ENCODE peak calls at places on chromosomes 12 and 14, in four cellular contexts. I, L, B and X are unnamed samples.
A peak's percentile ranks its signal among the peaks of the same experiment; 100 is the strongest.

GRCh38 chr12:125340791-125341190 is 275.6 kb downstream of the AACS start:
- DNase-seq in B (no peak), I (peak; percentile 50), L (no peak), X (no peak)

GRCh38 chr12:112916270-112916669 is 9.5 kb downstream of the OAS1 start:
- DNase-seq in I (no peak), B (no peak), L (no peak), X (no peak)

GRCh38 chr12:51702582-51702981 is 111.5 kb downstream of the SCN8A start:
- DNase-seq in I (no peak), B (no peak), L (no peak), X (no peak)

GRCh38 chr14:65038966-65039365 is 52.3 kb downstream of the FNTB start:
- DNase-seq in I (peak; percentile 12), B (no peak), L (no peak), X (peak; percentile 3)

GRCh38 chr14:93107383-93107782 is 8.3 kb downstream of the ITPK1 start:
- DNase-seq in B (no peak), L (no peak), I (no peak), X (no peak)

GRCh38 chr12:93839076-93839475 is 161.9 kb downstream of the CRADD start:
- DNase-seq in B (no peak), L (no peak), I (no peak), X (no peak)

GRCh38 chr12:22631863-22632463 is 7.0 kb downstream of the ETNK1 start:
- DNase-seq in B (no peak), L (no peak), I (no peak), X (no peak)

GRCh38 chr12:50660425-50660822 is 103.5 kb upstream of the ATF1 start:
- DNase-seq in I (no peak), L (no peak), B (no peak), X (no peak)

GRCh38 chr14:52052991-52053390 is 15.9 kb downstream of the NID2 start:
- DNase-seq in L (no peak), I (peak; percentile 39), B (no peak), X (no peak)

GRCh38 chr12:56146492-56147460 is 5.6 kb upstream of the MYL6B start:
- DNase-seq in I (no peak), L (no peak), B (no peak), X (no peak)
- TF ChIP-seq CTCF in I (no peak), L (no peak), B (no peak), X (no peak)

DNA sequence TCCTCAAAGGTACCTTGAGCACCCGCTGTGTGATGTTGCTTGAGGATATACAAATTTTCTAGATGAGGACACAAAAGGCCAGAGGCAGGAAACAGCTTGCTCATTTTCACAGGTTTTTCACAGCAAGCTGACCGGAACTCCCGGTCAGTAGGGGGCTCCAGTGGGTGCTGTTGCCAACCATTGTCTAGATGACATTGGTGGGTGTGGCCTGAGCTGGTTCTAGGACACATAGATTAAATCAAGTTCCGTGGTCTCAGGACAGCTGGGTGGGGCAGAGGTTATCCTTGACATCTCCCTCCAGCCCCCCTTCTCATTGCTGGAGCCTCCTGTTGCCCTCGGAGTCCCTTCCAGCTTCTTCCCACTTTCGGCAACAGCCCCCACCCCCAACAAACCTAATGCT is 153.6 kb upstream of the FKBP4 start:
- DNase-seq in L (no peak), I (peak; percentile 30), B (no peak), X (no peak)
- TF ChIP-seq CTCF in L (no peak), I (peak; percentile 68), B (no peak), X (peak; percentile 35)

GRCh38 chr14:88385212-88386101 is at the start of gene SPATA7:
- DNase-seq in B (peak; percentile 72), I (peak; percentile 90), L (peak; percentile 90), X (peak; percentile 96)
- TF ChIP-seq CTCF in B (no peak), I (peak; percentile 6), L (no peak), X (no peak)

GRCh38 chr12:109839444-109839843 is 6.2 kb upstream of the TRPV4 start:
- DNase-seq in L (no peak), I (no peak), B (no peak), X (no peak)

GRCh38 chr12:109840349-109841073 is 7.3 kb upstream of the TRPV4 start:
- DNase-seq in L (no peak), B (no peak), I (no peak), X (no peak)

GRCh38 chr12:109841356-109841755 is 8.2 kb upstream of the TRPV4 start:
- DNase-seq in I (no peak), L (no peak), B (no peak), X (no peak)

GRCh38 chr12:109844091-109844490 is 10.9 kb upstream of the TRPV4 start:
- DNase-seq in L (no peak), B (no peak), I (no peak), X (no peak)

GRCh38 chr12:109842021-109842420 is 8.8 kb upstream of the TRPV4 start:
- DNase-seq in B (no peak), L (no peak), I (no peak), X (no peak)
- TF ChIP-seq CTCF in B (no peak), L (no peak), I (no peak), X (no peak)

GRCh38 chr14:24139272-24139934 is 2.0 kb downstream of the EMC9 start:
- DNase-seq in I (no peak), B (no peak), L (no peak), X (no peak)
- TF ChIP-seq CTCF in I (no peak), B (no peak), L (no peak), X (no peak)

GRCh38 chr12:5332521-5332920 is 99.4 kb upstream of the NTF3 start:
- DNase-seq in B (no peak), L (no peak), I (no peak), X (no peak)
- TF ChIP-seq CTCF in B (no peak), L (no peak), I (no peak), X (no peak)

GRCh38 chr12:126752021-126752420 is 1514.9 kb upstream of the TMEM132C start:
- DNase-seq in I (no peak), L (no peak), B (no peak), X (no peak)
- TF ChIP-seq CTCF in I (no peak), L (no peak), B (no peak), X (no peak)